ENCODE peak calls at places on chromosomes 7 and 10, in nine cellular contexts. One of them, this sample, is unnamed.

GRCh38 chr7:74094224-74095095 is 10.9 kb downstream of the LIMK1 start:
- DNase-seq in HS-27A: peak
- DNase-seq in tibial nerve: peak
- DNase-seq in HFFc6: peak
- DNase-seq in T-helper 2 cell: no peak
- DNase-seq in lower leg skin: peak
- DNase-seq in aorta: peak
- DNase-seq in GDM1: peak
- DNase-seq in posterior cingulate gyrus: peak
- DNase-seq in this sample: peak

GRCh38 chr7:55435466-55435865 is 70.3 kb downstream of the LANCL2 start:
- DNase-seq in posterior cingulate gyrus: no peak
- DNase-seq in HFFc6: no peak
- DNase-seq in HS-27A: no peak
- DNase-seq in aorta: no peak
- DNase-seq in GDM1: no peak
- DNase-seq in T-helper 2 cell: no peak
- DNase-seq in lower leg skin: no peak
- DNase-seq in tibial nerve: no peak
- DNase-seq in this sample: no peak

GRCh38 chr10:86872757-86873156 is 84.7 kb downstream of the MMRN2 start:
- DNase-seq in tibial nerve: no peak
- DNase-seq in HS-27A: no peak
- DNase-seq in posterior cingulate gyrus: no peak
- DNase-seq in lower leg skin: peak
- DNase-seq in GDM1: peak
- DNase-seq in T-helper 2 cell: no peak
- DNase-seq in HFFc6: no peak
- DNase-seq in aorta: no peak
- DNase-seq in this sample: no peak

GRCh38 chr10:7872041-7872442 is 53.7 kb downstream of the TAF3 start:
- DNase-seq in aorta: no peak
- DNase-seq in HFFc6: no peak
- DNase-seq in HS-27A: no peak
- DNase-seq in lower leg skin: no peak
- DNase-seq in T-helper 2 cell: no peak
- DNase-seq in GDM1: no peak
- DNase-seq in tibial nerve: no peak
- DNase-seq in posterior cingulate gyrus: no peak
- DNase-seq in this sample: no peak

GRCh38 chr7:774161-775109 is 47.4 kb upstream of the PRKAR1B start:
- DNase-seq in GDM1: no peak
- DNase-seq in posterior cingulate gyrus: peak
- DNase-seq in aorta: peak
- DNase-seq in T-helper 2 cell: peak
- DNase-seq in lower leg skin: no peak
- DNase-seq in HS-27A: no peak
- DNase-seq in HFFc6: no peak
- DNase-seq in tibial nerve: no peak
- DNase-seq in this sample: no peak

GRCh38 chr7:412313-412710 is 107.3 kb downstream of the PDGFA start:
- DNase-seq in aorta: peak
- DNase-seq in posterior cingulate gyrus: no peak
- DNase-seq in HFFc6: no peak
- DNase-seq in GDM1: no peak
- DNase-seq in HS-27A: no peak
- DNase-seq in lower leg skin: no peak
- DNase-seq in T-helper 2 cell: peak
- DNase-seq in tibial nerve: no peak
- DNase-seq in this sample: no peak

GRCh38 chr10:45647118-45647517 is 25.5 kb downstream of the ZFAND4 start:
- DNase-seq in aorta: no peak
- DNase-seq in lower leg skin: no peak
- DNase-seq in HFFc6: no peak
- DNase-seq in posterior cingulate gyrus: no peak
- DNase-seq in GDM1: no peak
- DNase-seq in T-helper 2 cell: no peak
- DNase-seq in tibial nerve: no peak
- DNase-seq in HS-27A: no peak
- DNase-seq in this sample: no peak

GRCh38 chr7:157990878-157991250 is 596.8 kb downstream of the PTPRN2 start:
- DNase-seq in GDM1: no peak
- DNase-seq in T-helper 2 cell: no peak
- DNase-seq in HS-27A: no peak
- DNase-seq in posterior cingulate gyrus: no peak
- DNase-seq in aorta: no peak
- DNase-seq in HFFc6: no peak
- DNase-seq in lower leg skin: no peak
- DNase-seq in tibial nerve: no peak
- DNase-seq in this sample: no peak

GRCh38 chr7:93569189-93569588 is 5.3 kb downstream of the CALCR start:
- DNase-seq in posterior cingulate gyrus: no peak
- DNase-seq in HFFc6: no peak
- DNase-seq in aorta: no peak
- DNase-seq in HS-27A: no peak
- DNase-seq in GDM1: no peak
- DNase-seq in lower leg skin: no peak
- DNase-seq in T-helper 2 cell: no peak
- DNase-seq in tibial nerve: no peak
- DNase-seq in this sample: no peak

GRCh38 chr10:76303682-76304316 is 872.4 kb downstream of the LRMDA start:
- DNase-seq in HFFc6: peak
- DNase-seq in GDM1: no peak
- DNase-seq in tibial nerve: peak
- DNase-seq in HS-27A: no peak
- DNase-seq in aorta: peak
- DNase-seq in lower leg skin: peak
- DNase-seq in T-helper 2 cell: no peak
- DNase-seq in posterior cingulate gyrus: peak
- DNase-seq in this sample: no peak

GRCh38 chr10:77737608-77738007 is 100.0 kb upstream of the KCNMA1 start:
- DNase-seq in T-helper 2 cell: no peak
- DNase-seq in lower leg skin: no peak
- DNase-seq in HS-27A: peak
- DNase-seq in tibial nerve: no peak
- DNase-seq in posterior cingulate gyrus: no peak
- DNase-seq in HFFc6: peak
- DNase-seq in GDM1: no peak
- DNase-seq in aorta: no peak
- DNase-seq in this sample: peak

GRCh38 chr10:110357252-110357780 is 52.6 kb upstream of the SMNDC1 start:
- DNase-seq in T-helper 2 cell: no peak
- DNase-seq in HS-27A: no peak
- DNase-seq in aorta: no peak
- DNase-seq in lower leg skin: no peak
- DNase-seq in posterior cingulate gyrus: no peak
- DNase-seq in tibial nerve: no peak
- DNase-seq in HFFc6: peak
- DNase-seq in GDM1: no peak
- DNase-seq in this sample: no peak

GRCh38 chr7:157516911-157517781 is 180.3 kb downstream of the DNAJB6 start:
- DNase-seq in aorta: no peak
- DNase-seq in tibial nerve: peak
- DNase-seq in GDM1: no peak
- DNase-seq in HS-27A: no peak
- DNase-seq in lower leg skin: no peak
- DNase-seq in HFFc6: no peak
- DNase-seq in posterior cingulate gyrus: no peak
- DNase-seq in T-helper 2 cell: no peak
- DNase-seq in this sample: no peak

GRCh38 chr10:50622497-50623298 is 1.1 kb downstream of the SGMS1 start:
- DNase-seq in lower leg skin: peak
- DNase-seq in posterior cingulate gyrus: peak
- DNase-seq in HS-27A: no peak
- DNase-seq in GDM1: no peak
- DNase-seq in T-helper 2 cell: peak
- DNase-seq in HFFc6: peak
- DNase-seq in tibial nerve: no peak
- DNase-seq in aorta: peak
- DNase-seq in this sample: peak

GRCh38 chr7:5693529-5693928 is 87.9 kb downstream of the RNF216 start:
- DNase-seq in tibial nerve: no peak
- DNase-seq in GDM1: peak
- DNase-seq in HFFc6: peak
- DNase-seq in aorta: peak
- DNase-seq in posterior cingulate gyrus: no peak
- DNase-seq in T-helper 2 cell: no peak
- DNase-seq in HS-27A: no peak
- DNase-seq in lower leg skin: no peak
- DNase-seq in this sample: no peak

GRCh38 chr7:47371733-47372368 is 210.1 kb downstream of the TNS3 start:
- DNase-seq in tibial nerve: peak
- DNase-seq in GDM1: no peak
- DNase-seq in T-helper 2 cell: no peak
- DNase-seq in HFFc6: no peak
- DNase-seq in posterior cingulate gyrus: peak
- DNase-seq in HS-27A: no peak
- DNase-seq in aorta: peak
- DNase-seq in lower leg skin: no peak
- DNase-seq in this sample: no peak

GRCh38 chr7:43105521-43106120 is 6.8 kb upstream of the HECW1 start:
- DNase-seq in aorta: no peak
- DNase-seq in HFFc6: no peak
- DNase-seq in tibial nerve: no peak
- DNase-seq in HS-27A: no peak
- DNase-seq in lower leg skin: no peak
- DNase-seq in T-helper 2 cell: no peak
- DNase-seq in posterior cingulate gyrus: no peak
- DNase-seq in GDM1: no peak
- DNase-seq in this sample: no peak

GRCh38 chr7:150950496-150951180 is 27.5 kb downstream of the KCNH2 start:
- DNase-seq in HS-27A: no peak
- DNase-seq in aorta: peak
- DNase-seq in GDM1: no peak
- DNase-seq in lower leg skin: no peak
- DNase-seq in HFFc6: no peak
- DNase-seq in T-helper 2 cell: peak
- DNase-seq in posterior cingulate gyrus: no peak
- DNase-seq in tibial nerve: no peak
- DNase-seq in this sample: no peak

GRCh38 chr7:15839415-15840100 is 153.1 kb upstream of the MEOX2 start:
- DNase-seq in aorta: peak
- DNase-seq in lower leg skin: peak
- DNase-seq in posterior cingulate gyrus: no peak
- DNase-seq in tibial nerve: peak
- DNase-seq in HFFc6: no peak
- DNase-seq in HS-27A: no peak
- DNase-seq in GDM1: no peak
- DNase-seq in T-helper 2 cell: no peak
- DNase-seq in this sample: no peak

GRCh38 chr10:56880541-56880940 is 519.5 kb upstream of the ZWINT start:
- DNase-seq in HS-27A: no peak
- DNase-seq in aorta: no peak
- DNase-seq in lower leg skin: no peak
- DNase-seq in GDM1: no peak
- DNase-seq in HFFc6: no peak
- DNase-seq in posterior cingulate gyrus: no peak
- DNase-seq in T-helper 2 cell: no peak
- DNase-seq in tibial nerve: no peak
- DNase-seq in this sample: no peak

GRCh38 chr10:94066411-94066810 is 72.7 kb downstream of the PLCE1 start:
- DNase-seq in HFFc6: no peak
- DNase-seq in T-helper 2 cell: no peak
- DNase-seq in aorta: no peak
- DNase-seq in tibial nerve: no peak
- DNase-seq in GDM1: no peak
- DNase-seq in posterior cingulate gyrus: no peak
- DNase-seq in lower leg skin: no peak
- DNase-seq in HS-27A: no peak
- DNase-seq in this sample: no peak

GRCh38 chr7:87317691-87318245 is 27.7 kb upstream of the CROT start:
- DNase-seq in HS-27A: no peak
- DNase-seq in aorta: no peak
- DNase-seq in HFFc6: no peak
- DNase-seq in GDM1: no peak
- DNase-seq in posterior cingulate gyrus: no peak
- DNase-seq in T-helper 2 cell: no peak
- DNase-seq in lower leg skin: no peak
- DNase-seq in tibial nerve: no peak
- DNase-seq in this sample: no peak

GRCh38 chr10:11934262-11934661 is 108.3 kb downstream of the UPF2 start:
- DNase-seq in GDM1: no peak
- DNase-seq in HFFc6: no peak
- DNase-seq in aorta: no peak
- DNase-seq in tibial nerve: no peak
- DNase-seq in T-helper 2 cell: no peak
- DNase-seq in HS-27A: no peak
- DNase-seq in posterior cingulate gyrus: no peak
- DNase-seq in lower leg skin: no peak
- DNase-seq in this sample: no peak

GRCh38 chr10:107517811-107518210 is 353.3 kb upstream of the SORCS1 start:
- DNase-seq in lower leg skin: no peak
- DNase-seq in HFFc6: no peak
- DNase-seq in T-helper 2 cell: no peak
- DNase-seq in HS-27A: no peak
- DNase-seq in aorta: no peak
- DNase-seq in posterior cingulate gyrus: no peak
- DNase-seq in tibial nerve: no peak
- DNase-seq in GDM1: no peak
- DNase-seq in this sample: no peak

GRCh38 chr10:3749597-3750351 is 35.2 kb downstream of the KLF6 start:
- DNase-seq in lower leg skin: no peak
- DNase-seq in aorta: peak
- DNase-seq in GDM1: no peak
- DNase-seq in T-helper 2 cell: no peak
- DNase-seq in tibial nerve: no peak
- DNase-seq in HS-27A: no peak
- DNase-seq in HFFc6: peak
- DNase-seq in posterior cingulate gyrus: no peak
- DNase-seq in this sample: no peak

GRCh38 chr7:45579386-45579785 is 5.2 kb downstream of the ADCY1 start:
- DNase-seq in lower leg skin: no peak
- DNase-seq in HFFc6: no peak
- DNase-seq in posterior cingulate gyrus: no peak
- DNase-seq in tibial nerve: no peak
- DNase-seq in aorta: no peak
- DNase-seq in GDM1: no peak
- DNase-seq in T-helper 2 cell: no peak
- DNase-seq in HS-27A: no peak
- DNase-seq in this sample: no peak

GRCh38 chr7:98922392-98923107 is 44.2 kb downstream of the TRRAP start:
- DNase-seq in HFFc6: no peak
- DNase-seq in aorta: no peak
- DNase-seq in GDM1: no peak
- DNase-seq in posterior cingulate gyrus: no peak
- DNase-seq in HS-27A: no peak
- DNase-seq in lower leg skin: no peak
- DNase-seq in tibial nerve: peak
- DNase-seq in T-helper 2 cell: no peak
- DNase-seq in this sample: no peak

GRCh38 chr7:101200504-101200861 is 353 bp downstream of the MOGAT3 start:
- DNase-seq in tibial nerve: no peak
- DNase-seq in GDM1: no peak
- DNase-seq in aorta: no peak
- DNase-seq in posterior cingulate gyrus: no peak
- DNase-seq in HS-27A: no peak
- DNase-seq in T-helper 2 cell: no peak
- DNase-seq in HFFc6: no peak
- DNase-seq in lower leg skin: no peak
- DNase-seq in this sample: no peak

GRCh38 chr7:84532196-84532595 is 337.6 kb upstream of the SEMA3A start:
- DNase-seq in tibial nerve: no peak
- DNase-seq in lower leg skin: no peak
- DNase-seq in aorta: no peak
- DNase-seq in GDM1: no peak
- DNase-seq in HFFc6: no peak
- DNase-seq in HS-27A: no peak
- DNase-seq in T-helper 2 cell: no peak
- DNase-seq in posterior cingulate gyrus: no peak
- DNase-seq in this sample: peak

GRCh38 chr10:78002541-78003284 is 26.6 kb downstream of the POLR3A start:
- DNase-seq in posterior cingulate gyrus: no peak
- DNase-seq in lower leg skin: no peak
- DNase-seq in HFFc6: no peak
- DNase-seq in aorta: no peak
- DNase-seq in T-helper 2 cell: no peak
- DNase-seq in HS-27A: no peak
- DNase-seq in GDM1: no peak
- DNase-seq in tibial nerve: no peak
- DNase-seq in this sample: no peak

GRCh38 chr7:132430863-132431822 is 145.1 kb downstream of the PLXNA4 start:
- DNase-seq in lower leg skin: no peak
- DNase-seq in T-helper 2 cell: no peak
- DNase-seq in tibial nerve: no peak
- DNase-seq in HS-27A: peak
- DNase-seq in GDM1: peak
- DNase-seq in HFFc6: peak
- DNase-seq in aorta: peak
- DNase-seq in posterior cingulate gyrus: peak
- DNase-seq in this sample: no peak

This sample was measured in SW 1271.